ENCODE peak calls at places on chromosomes 3 and 15, in eight cellular contexts. Z is GM23338; I is CD8-positive, alpha-beta T cell; X is cardiac muscle cell; E is body of pancreas; T is breast epithelium; J is lower leg skin; K is AG04450. L is an unnamed sample.

GRCh38 chr3:28835751-28836150 is 445.1 kb upstream of the RBMS3 start:
- DNase-seq in Z (peak), I (no peak), X (no peak), E (peak), T (peak), J (no peak), K (no peak), L (no peak)

GRCh38 chr15:35514759-35515158 is 31.2 kb downstream of the DPH6 start:
- DNase-seq in Z (no peak), I (no peak), X (no peak), E (no peak), T (no peak), J (no peak), K (no peak), L (no peak)

GRCh38 chr3:155744091-155744625 is 713 bp downstream of the PLCH1 start:
- DNase-seq in Z (peak), I (peak), X (peak), E (peak), T (no peak), J (no peak), K (no peak), L (peak)

GRCh38 chr3:137204409-137204808 is 246.6 kb downstream of the IL20RB start:
- DNase-seq in Z (no peak), I (no peak), X (no peak), E (no peak), T (no peak), J (no peak), K (no peak), L (no peak)

GRCh38 chr3:40181182-40181581 is 128.3 kb upstream of the EIF1B start:
- DNase-seq in Z (peak), I (no peak), X (no peak), E (no peak), T (no peak), J (no peak), K (no peak), L (no peak)

GRCh38 chr3:163071684-163072083 is 1575.1 kb downstream of the OTOL1 start:
- DNase-seq in Z (no peak), I (no peak), X (no peak), E (no peak), T (no peak), J (no peak), K (no peak), L (no peak)

GRCh38 chr3:193983846-193984245 is 152.1 kb upstream of the HES1 start:
- DNase-seq in Z (no peak), I (no peak), X (no peak), E (no peak), T (no peak), J (no peak), K (no peak), L (no peak)

GRCh38 chr3:40719660-40720287 is 195.0 kb downstream of the ZNF621 start:
- DNase-seq in Z (peak), I (no peak), X (peak), E (peak), T (no peak), J (no peak), K (no peak), L (peak)

GRCh38 chr15:87623832-87624231 is 632.7 kb downstream of the NTRK3 start:
- DNase-seq in Z (peak), I (no peak), X (peak), E (no peak), T (no peak), J (no peak), K (no peak), L (peak)

GRCh38 chr3:194244167-194244566 is 107.0 kb downstream of the CPN2 start:
- DNase-seq in Z (no peak), I (no peak), X (no peak), E (no peak), T (no peak), J (no peak), K (no peak), L (no peak)

GRCh38 chr3:180184806-180185205 is 148.1 kb upstream of the PEX5L start:
- DNase-seq in Z (no peak), I (no peak), X (no peak), E (no peak), T (no peak), J (no peak), K (no peak), L (no peak)

GRCh38 chr3:40453933-40454332 is 3.2 kb upstream of the RPL14 start:
- DNase-seq in Z (no peak), I (no peak), X (no peak), E (no peak), T (no peak), J (no peak), K (no peak), L (no peak)

GRCh38 chr3:59473580-59473979 is 423.8 kb upstream of the CFAP20DC start:
- DNase-seq in Z (no peak), I (no peak), X (no peak), E (no peak), T (no peak), J (no peak), K (no peak), L (no peak)

GRCh38 chr15:20357139-20358065 is 184.2 kb downstream of the GOLGA6L6 start:
- DNase-seq in Z (no peak), I (no peak), X (no peak), E (no peak), T (peak), J (no peak), K (no peak), L (no peak)

GRCh38 chr3:16828815-16829214 is 55.9 kb upstream of the PLCL2 start:
- DNase-seq in Z (peak), I (peak), X (peak), E (peak), T (no peak), J (no peak), K (no peak), L (peak)

GRCh38 chr3:59774613-59775012 is 724.8 kb upstream of the CFAP20DC start:
- DNase-seq in Z (no peak), I (no peak), X (no peak), E (no peak), T (no peak), J (no peak), K (peak), L (no peak)

GRCh38 chr3:61778095-61778494 is 216.7 kb downstream of the PTPRG start:
- DNase-seq in Z (peak), I (no peak), X (peak), E (no peak), T (no peak), J (no peak), K (no peak), L (no peak)

GRCh38 chr15:77819271-77819806 is 186.6 kb upstream of the LINGO1 start:
- DNase-seq in Z (peak), I (no peak), X (peak), E (no peak), T (no peak), J (no peak), K (no peak), L (no peak)

GRCh38 chr3:17052348-17052747 is 167.6 kb downstream of the PLCL2 start:
- DNase-seq in Z (no peak), I (no peak), X (no peak), E (no peak), T (no peak), J (no peak), K (no peak), L (peak)

GRCh38 chr15:88887068-88887580 is 8.2 kb downstream of the HAPLN3 start:
- DNase-seq in Z (no peak), I (no peak), X (no peak), E (no peak), T (no peak), J (no peak), K (no peak), L (no peak)

GRCh38 chr3:189652042-189652441 is 20.9 kb downstream of the TP63 start:
- DNase-seq in Z (peak), I (no peak), X (peak), E (no peak), T (no peak), J (no peak), K (no peak), L (peak)

GRCh38 chr3:30305021-30305420 is 301.4 kb upstream of the TGFBR2 start:
- DNase-seq in Z (no peak), I (no peak), X (no peak), E (no peak), T (no peak), J (no peak), K (no peak), L (no peak)

GRCh38 chr3:175879417-175879816 is 1020.3 kb downstream of the NAALADL2 start:
- DNase-seq in Z (no peak), I (no peak), X (peak), E (no peak), T (no peak), J (no peak), K (no peak), L (no peak)

GRCh38 chr3:189142527-189142926 is 29.2 kb upstream of the TPRG1 start:
- DNase-seq in Z (no peak), I (peak), X (no peak), E (no peak), T (no peak), J (no peak), K (no peak), L (no peak)

GRCh38 chr15:67180514-67181191 is 73.8 kb downstream of the AAGAB start:
- DNase-seq in Z (peak), I (no peak), X (no peak), E (no peak), T (no peak), J (no peak), K (no peak), L (no peak)

GRCh38 chr3:101195951-101196713 is 124.2 kb downstream of the IMPG2 start:
- DNase-seq in Z (peak), I (no peak), X (peak), E (no peak), T (no peak), J (no peak), K (no peak), L (peak)

GRCh38 chr15:95922431-95922830 is 408.1 kb upstream of the NR2F2 start:
- DNase-seq in Z (no peak), I (no peak), X (no peak), E (peak), T (no peak), J (no peak), K (no peak), L (peak)

DNA sequence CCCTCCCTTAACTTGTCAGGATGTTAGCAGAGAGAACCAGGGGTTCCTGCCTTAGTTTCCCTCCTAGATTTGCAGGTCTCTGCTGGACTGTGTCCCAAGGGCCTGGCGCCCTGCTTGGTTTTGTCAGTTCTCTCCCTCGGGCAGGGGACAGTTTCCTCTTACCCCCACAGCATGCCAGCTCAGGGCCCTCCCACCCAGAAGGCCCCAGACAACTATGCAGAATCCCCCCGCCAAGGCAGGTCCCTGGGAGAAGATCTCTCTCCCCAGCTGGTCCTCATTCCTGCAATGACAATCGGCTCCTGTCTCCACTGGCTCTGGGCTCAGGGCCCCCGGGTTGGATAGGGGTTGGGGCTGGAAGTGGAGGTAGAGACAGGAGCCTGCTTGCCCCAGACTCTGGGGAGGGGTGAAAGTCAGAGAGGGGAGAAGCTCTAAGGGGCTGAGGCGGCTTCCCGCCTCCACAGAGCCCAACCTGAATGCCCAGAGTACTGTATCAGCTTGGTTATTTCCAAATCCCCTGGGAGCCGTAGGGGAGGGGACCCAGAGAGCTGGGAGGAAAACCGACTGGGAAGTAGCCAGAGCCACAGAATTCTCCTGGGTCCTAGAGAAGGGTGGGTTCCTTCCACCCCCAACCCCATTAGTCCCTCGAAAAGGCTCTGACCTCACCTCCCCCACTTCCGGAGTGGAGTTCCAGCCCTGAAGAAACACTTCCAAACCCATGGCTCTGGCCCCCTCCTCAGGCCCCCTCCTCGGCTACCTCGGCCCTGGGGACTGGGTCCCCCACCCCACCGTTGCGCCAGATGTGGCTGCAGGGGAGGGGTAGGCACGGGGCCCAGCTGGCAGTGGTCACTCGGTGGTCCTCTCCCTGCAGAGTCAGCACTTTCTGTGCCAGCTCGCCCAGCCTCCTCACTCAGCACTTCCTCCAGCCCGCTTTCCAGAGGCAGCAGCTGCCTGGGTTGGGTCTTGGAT is 3.8 kb upstream of the LOXL1 start:
- DNase-seq in Z (peak), I (no peak), X (peak), E (no peak), T (no peak), J (no peak), K (no peak), L (no peak)
- H3K4me3 ChIP-seq in Z (peak), I (no peak), X (no peak), E (no peak), T (no peak), J (no peak), K (peak), L (no peak)

GRCh38 chr3:185188816-185189215 is 36.0 kb upstream of the C3orf70 start:
- DNase-seq in Z (no peak), I (no peak), X (no peak), E (no peak), T (no peak), J (no peak), K (no peak), L (no peak)
- TF ChIP-seq CTCF in Z (no peak), I (no peak), X (no peak), E (no peak), T (no peak), J (no peak), K (no peak), L (no peak)

GRCh38 chr3:149377408-149378111 is at the start of gene TM4SF1:
- DNase-seq in Z (peak), I (no peak), X (no peak), E (peak), T (peak), J (no peak), K (peak), L (no peak)
- H3K4me3 ChIP-seq in Z (no peak), I (no peak), X (no peak), E (peak), T (peak), J (peak), K (peak), L (no peak)

GRCh38 chr3:152073267-152073666 is 195.5 kb upstream of the MBNL1 start:
- DNase-seq in Z (no peak), I (no peak), X (no peak), E (no peak), T (no peak), J (no peak), K (no peak), L (no peak)
- TF ChIP-seq CTCF in Z (peak), I (no peak), X (peak), E (no peak), T (no peak), J (no peak), K (peak), L (no peak)

GRCh38 chr15:71755092-71755491 is 55.3 kb upstream of the NR2E3 start:
- DNase-seq in Z (no peak), I (no peak), X (no peak), E (no peak), T (no peak), J (no peak), K (no peak), L (no peak)

GRCh38 chr15:71752085-71752484 is 58.3 kb upstream of the NR2E3 start:
- DNase-seq in Z (no peak), I (no peak), X (no peak), E (no peak), T (no peak), J (no peak), K (no peak), L (no peak)

GRCh38 chr15:71754660-71755059 is 55.7 kb upstream of the NR2E3 start:
- DNase-seq in Z (no peak), I (no peak), X (no peak), E (no peak), T (no peak), J (no peak), K (no peak), L (no peak)

GRCh38 chr15:71752604-71753289 is 57.6 kb upstream of the NR2E3 start:
- DNase-seq in Z (peak), I (no peak), X (peak), E (peak), T (no peak), J (no peak), K (peak), L (peak)

DNA sequence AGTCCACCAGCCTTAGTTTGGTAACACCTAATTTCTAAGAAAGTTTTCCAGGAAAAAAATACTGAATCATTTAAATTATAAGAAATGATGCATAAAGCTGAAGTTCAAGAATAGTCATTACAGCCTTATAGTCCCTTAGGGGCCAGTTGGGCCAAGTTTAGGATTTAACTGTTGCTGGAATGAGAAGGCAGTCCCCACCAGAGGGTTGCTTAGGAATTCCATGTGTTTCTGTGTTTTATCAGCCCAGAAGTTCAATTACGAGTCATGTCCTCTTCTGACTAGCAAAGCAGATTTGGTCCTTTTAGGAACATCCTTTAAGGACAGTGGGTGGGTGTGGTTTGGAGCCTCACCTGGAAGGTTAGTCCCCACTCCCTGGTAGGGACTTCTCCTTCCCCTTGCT is 57.0 kb upstream of the NR2E3 start:
- DNase-seq in Z (no peak), I (no peak), X (no peak), E (no peak), T (no peak), J (no peak), K (no peak), L (no peak)
- H3K4me3 ChIP-seq in Z (no peak), I (no peak), X (no peak), E (no peak), T (no peak), J (no peak), K (no peak), L (no peak)

GRCh38 chr15:22956257-22956979 is 23.8 kb downstream of the CYFIP1 start:
- DNase-seq in Z (no peak), I (no peak), X (no peak), E (no peak), T (no peak), J (no peak), K (no peak), L (no peak)

GRCh38 chr15:22956980-22957264 is 23.2 kb downstream of the CYFIP1 start:
- DNase-seq in Z (no peak), I (no peak), X (no peak), E (no peak), T (no peak), J (no peak), K (no peak), L (no peak)

GRCh38 chr15:22954326-22954725 is 25.8 kb downstream of the CYFIP1 start:
- DNase-seq in Z (no peak), I (no peak), X (no peak), E (no peak), T (no peak), J (no peak), K (no peak), L (no peak)

GRCh38 chr15:22955544-22956085 is 24.6 kb downstream of the CYFIP1 start:
- DNase-seq in Z (no peak), I (no peak), X (no peak), E (no peak), T (no peak), J (no peak), K (no peak), L (no peak)

DNA sequence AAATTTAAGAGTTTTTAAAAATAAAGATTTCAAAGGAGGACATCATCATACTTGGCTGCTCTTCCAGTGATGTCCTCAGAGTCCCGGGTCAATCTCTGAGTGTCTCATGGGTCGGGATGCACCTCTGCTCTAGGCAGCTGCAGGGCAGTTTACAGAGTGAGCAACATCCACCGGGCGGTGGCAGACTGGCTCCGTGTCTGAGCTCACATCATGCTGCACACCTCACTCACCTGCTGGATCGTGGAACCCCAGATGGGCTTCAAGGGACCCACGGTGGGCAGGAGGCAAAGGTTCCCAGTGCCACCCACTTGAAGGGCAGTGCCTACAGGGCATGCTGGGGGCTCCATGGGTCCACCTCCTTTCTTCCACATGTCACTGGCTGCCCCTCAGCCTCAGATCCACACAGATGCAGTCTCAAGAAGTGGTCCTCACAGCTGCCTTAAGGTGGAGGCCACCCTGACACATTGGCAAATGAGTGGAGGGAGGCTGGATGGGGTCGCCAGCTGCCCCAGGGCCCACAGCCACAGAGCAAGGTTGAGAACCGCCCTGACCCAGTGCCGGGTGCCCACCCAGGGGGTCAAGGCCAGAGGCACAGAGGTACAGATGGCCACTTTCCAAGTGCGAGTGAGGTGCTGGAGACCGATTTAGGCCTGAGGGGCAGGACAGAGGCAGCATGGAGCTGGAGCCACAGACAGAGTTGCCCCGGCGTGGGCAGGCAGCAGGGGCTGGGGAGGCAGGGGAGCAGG is 25.2 kb downstream of the CYFIP1 start:
- DNase-seq in Z (no peak), I (no peak), X (no peak), E (peak), T (no peak), J (no peak), K (no peak), L (no peak)
- TF ChIP-seq CTCF in Z (no peak), I (no peak), X (no peak), E (no peak), T (no peak), J (no peak), K (no peak), L (no peak)

GRCh38 chr15:80480171-80480811 is 76.1 kb downstream of the ARNT2 start:
- DNase-seq in Z (peak), I (no peak), X (no peak), E (no peak), T (no peak), J (no peak), K (no peak), L (no peak)
- H3K4me3 ChIP-seq in Z (no peak), I (no peak), X (no peak), E (no peak), T (no peak), J (no peak), K (no peak), L (no peak)

GRCh38 chr15:25691544-25692430 is 171.3 kb downstream of the ATP10A start:
- DNase-seq in Z (peak), I (no peak), X (peak), E (peak), T (peak), J (no peak), K (no peak), L (no peak)

GRCh38 chr15:25695875-25696760 is 167.0 kb downstream of the ATP10A start:
- DNase-seq in Z (no peak), I (no peak), X (no peak), E (no peak), T (peak), J (no peak), K (no peak), L (no peak)

GRCh38 chr15:25694823-25695312 is 168.3 kb downstream of the ATP10A start:
- DNase-seq in Z (no peak), I (no peak), X (no peak), E (peak), T (peak), J (no peak), K (no peak), L (no peak)

GRCh38 chr15:25694238-25694584 is 168.9 kb downstream of the ATP10A start:
- DNase-seq in Z (no peak), I (no peak), X (no peak), E (no peak), T (no peak), J (no peak), K (no peak), L (no peak)

GRCh38 chr15:25693321-25694237 is 169.5 kb downstream of the ATP10A start:
- DNase-seq in Z (peak), I (peak), X (peak), E (no peak), T (peak), J (no peak), K (no peak), L (peak)
- TF ChIP-seq CTCF in Z (peak), I (peak), X (peak), E (no peak), T (no peak), J (no peak), K (peak), L (peak)

GRCh38 chr15:78942741-78943140 is 2.1 kb downstream of the CTSH start:
- DNase-seq in Z (no peak), I (no peak), X (no peak), E (no peak), T (no peak), J (no peak), K (no peak), L (no peak)
- H3K4me3 ChIP-seq in Z (no peak), I (no peak), X (no peak), E (no peak), T (no peak), J (no peak), K (no peak), L (peak)

L was measured in GM12865.